ENCODE peak calls at places on chromosomes 2 and 18, in seven cellular contexts. S is heart left ventricle, M is K562, X is testis, F is tibial nerve, Z is spleen, A is IMR-90. N is an unnamed sample.

GRCh38 chr2:43158259-43158880 is 68.0 kb downstream of the ZFP36L2 start:
- DNase-seq in S (peak; percentile 77), M (no peak), X (no peak), F (peak; percentile 40), Z (peak; percentile 92), A (peak; percentile 75), N (peak; percentile 46)

GRCh38 chr2:105243961-105244360 is 2.4 kb downstream of the GPR45 start:
- DNase-seq in S (no peak), M (no peak), X (no peak), F (no peak), Z (no peak), A (no peak), N (no peak)

GRCh38 chr2:158968396-158969161 is at the start of gene TANC1:
- DNase-seq in S (peak; percentile 96), M (peak; percentile 61), X (peak; percentile 95), F (peak; percentile 91), Z (peak; percentile 91), A (peak; percentile 90), N (peak; percentile 98)

GRCh38 chr2:138105358-138105757 is 141.1 kb downstream of the HNMT start:
- DNase-seq in S (no peak), M (no peak), X (no peak), F (no peak), Z (no peak), A (no peak), N (no peak)

GRCh38 chr2:43041167-43041566 is 185.2 kb downstream of the ZFP36L2 start:
- DNase-seq in S (no peak), M (peak; percentile 55), X (no peak), F (no peak), Z (peak; percentile 37), A (no peak), N (no peak)

GRCh38 chr2:36466135-36466534 is 110.6 kb downstream of the CRIM1 start:
- DNase-seq in S (no peak), M (no peak), X (no peak), F (no peak), Z (no peak), A (no peak), N (no peak)

GRCh38 chr2:64134813-64135212 is 9.4 kb downstream of the PELI1 start:
- DNase-seq in S (no peak), M (no peak), X (no peak), F (no peak), Z (no peak), A (no peak), N (no peak)

GRCh38 chr18:46704816-46705215 is 47.8 kb upstream of the LOXHD1 start:
- DNase-seq in S (no peak), M (no peak), X (no peak), F (no peak), Z (no peak), A (no peak), N (no peak)

GRCh38 chr2:65382776-65383357 is 49.5 kb downstream of the SPRED2 start:
- DNase-seq in S (peak; percentile 88), M (peak; percentile 87), X (peak; percentile 78), F (peak; percentile 67), Z (peak; percentile 89), A (peak; percentile 98), N (peak; percentile 96)

GRCh38 chr2:17122887-17123501 is 395.2 kb downstream of the RAD51AP2 start:
- DNase-seq in S (no peak), M (peak; percentile 82), X (no peak), F (no peak), Z (no peak), A (no peak), N (no peak)

GRCh38 chr2:237968048-237968862 is 1.4 kb downstream of the UBE2F start:
- DNase-seq in S (no peak), M (peak; percentile 47), X (peak; percentile 72), F (no peak), Z (peak; percentile 80), A (peak; percentile 71), N (peak; percentile 73)
- TF ChIP-seq POLR2A in S (no peak), M (no peak), X (no peak), F (no peak), Z (no peak), A (no peak), N (no peak)

DNA sequence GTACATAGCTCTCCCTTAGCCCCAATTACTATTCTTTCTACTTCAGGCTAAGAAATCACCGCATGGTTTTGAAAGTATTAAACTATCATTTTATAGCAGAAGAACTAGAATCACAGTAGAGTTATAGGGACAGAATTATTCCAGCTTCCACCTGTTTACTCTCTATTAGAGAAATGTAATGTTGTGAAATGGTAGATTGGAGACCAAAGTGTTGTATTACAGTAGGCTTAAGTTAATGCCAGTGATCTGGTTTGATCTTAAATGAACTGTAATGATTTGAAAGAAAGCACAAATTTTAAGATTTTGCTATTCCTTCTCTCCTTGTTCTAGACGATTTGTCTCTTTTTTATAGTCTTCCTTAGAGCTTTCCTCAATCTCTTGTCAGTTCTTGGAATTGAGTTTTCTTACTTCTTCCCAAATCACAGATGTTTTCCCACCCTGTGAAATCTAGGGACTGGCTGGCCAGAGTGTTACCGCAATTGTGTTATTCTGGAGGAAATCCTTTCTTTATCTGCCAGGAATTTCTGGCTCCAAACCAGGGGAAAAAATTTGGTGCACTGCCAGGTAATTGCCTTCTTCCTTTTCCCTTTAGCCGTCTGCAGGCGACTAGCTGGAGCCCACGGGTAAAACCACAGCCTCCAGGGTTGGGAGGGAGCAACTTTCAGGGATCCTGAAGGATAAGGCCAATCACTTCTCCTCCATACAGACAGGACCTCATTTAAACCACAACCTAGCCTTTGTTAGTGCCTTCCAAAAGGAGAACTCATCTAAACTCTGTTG is 51.7 kb downstream of the NOP58 start:
- DNase-seq in S (no peak), M (no peak), X (peak; percentile 68), F (peak; percentile 35), Z (no peak), A (peak; percentile 81), N (peak; percentile 72)
- TF ChIP-seq POLR2A in S (no peak), M (no peak), X (no peak), F (no peak), Z (no peak), A (no peak), N (no peak)

GRCh38 chr2:670637-671036 is 6.6 kb downstream of the TMEM18 start:
- DNase-seq in S (no peak), M (no peak), X (no peak), F (no peak), Z (no peak), A (no peak), N (no peak)

GRCh38 chr2:669323-669722 is 7.9 kb downstream of the TMEM18 start:
- DNase-seq in S (no peak), M (no peak), X (no peak), F (no peak), Z (no peak), A (peak; percentile 84), N (no peak)

GRCh38 chr2:671787-672605 is 5.2 kb downstream of the TMEM18 start:
- DNase-seq in S (no peak), M (no peak), X (no peak), F (no peak), Z (no peak), A (no peak), N (no peak)

GRCh38 chr2:672606-672905 is 4.7 kb downstream of the TMEM18 start:
- DNase-seq in S (no peak), M (no peak), X (no peak), F (no peak), Z (no peak), A (no peak), N (no peak)

DNA sequence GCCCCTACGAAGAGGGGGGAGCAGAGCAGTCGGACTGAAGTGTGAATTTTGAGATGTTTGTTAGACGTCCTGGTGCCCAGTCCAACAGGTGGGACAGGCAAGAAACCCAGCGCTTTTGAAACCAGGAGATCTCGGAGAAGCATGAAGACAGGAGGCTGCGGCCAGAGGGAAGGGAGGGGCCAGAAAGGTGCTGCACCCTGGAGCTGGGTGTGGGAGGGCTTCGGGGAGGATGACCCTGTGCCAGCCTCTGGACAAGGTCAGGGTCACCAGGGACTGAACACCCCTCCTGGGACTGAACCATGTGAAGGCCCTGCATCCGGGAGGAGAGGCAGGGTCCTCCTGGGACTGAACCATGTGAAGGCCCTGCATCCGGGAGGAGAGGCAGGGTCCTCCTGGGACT is 6.1 kb downstream of the TMEM18 start:
- DNase-seq in S (no peak), M (no peak), X (no peak), F (no peak), Z (no peak), A (no peak), N (no peak)
- TF ChIP-seq POLR2A in S (no peak), M (no peak), X (no peak), F (no peak), Z (no peak), A (no peak), N (no peak)

GRCh38 chr2:238999290-238999741 is 151.4 kb downstream of the TWIST2 start:
- DNase-seq in S (no peak), M (no peak), X (peak; percentile 42), F (no peak), Z (peak; percentile 64), A (no peak), N (peak; percentile 78)
- TF ChIP-seq POLR2A in S (no peak), M (no peak), X (no peak), F (no peak), Z (no peak), A (no peak), N (no peak)

DNA sequence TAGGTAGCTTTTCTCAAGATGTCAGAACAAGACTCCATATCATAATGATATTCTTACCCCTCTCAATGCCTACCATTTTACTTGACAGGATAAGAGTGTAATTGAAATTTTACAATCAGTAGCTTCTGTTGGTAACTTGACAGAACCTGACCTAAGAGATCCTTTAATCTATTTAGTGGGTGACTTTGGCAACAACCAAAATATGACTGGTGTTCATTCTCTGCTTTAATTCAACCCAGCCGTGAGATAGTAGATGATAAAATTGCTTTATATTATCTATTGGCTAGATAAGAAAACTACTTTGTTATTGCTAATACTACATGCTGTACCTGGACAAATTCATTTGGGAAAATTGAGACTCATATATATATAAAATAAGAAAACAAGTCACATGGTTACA is 770.2 kb upstream of the NXPH2 start:
- DNase-seq in S (no peak), M (no peak), X (no peak), F (no peak), Z (no peak), A (no peak), N (no peak)
- TF ChIP-seq POLR2A in S (no peak), M (no peak), X (no peak), F (no peak), Z (no peak), A (no peak), N (no peak)

DNA sequence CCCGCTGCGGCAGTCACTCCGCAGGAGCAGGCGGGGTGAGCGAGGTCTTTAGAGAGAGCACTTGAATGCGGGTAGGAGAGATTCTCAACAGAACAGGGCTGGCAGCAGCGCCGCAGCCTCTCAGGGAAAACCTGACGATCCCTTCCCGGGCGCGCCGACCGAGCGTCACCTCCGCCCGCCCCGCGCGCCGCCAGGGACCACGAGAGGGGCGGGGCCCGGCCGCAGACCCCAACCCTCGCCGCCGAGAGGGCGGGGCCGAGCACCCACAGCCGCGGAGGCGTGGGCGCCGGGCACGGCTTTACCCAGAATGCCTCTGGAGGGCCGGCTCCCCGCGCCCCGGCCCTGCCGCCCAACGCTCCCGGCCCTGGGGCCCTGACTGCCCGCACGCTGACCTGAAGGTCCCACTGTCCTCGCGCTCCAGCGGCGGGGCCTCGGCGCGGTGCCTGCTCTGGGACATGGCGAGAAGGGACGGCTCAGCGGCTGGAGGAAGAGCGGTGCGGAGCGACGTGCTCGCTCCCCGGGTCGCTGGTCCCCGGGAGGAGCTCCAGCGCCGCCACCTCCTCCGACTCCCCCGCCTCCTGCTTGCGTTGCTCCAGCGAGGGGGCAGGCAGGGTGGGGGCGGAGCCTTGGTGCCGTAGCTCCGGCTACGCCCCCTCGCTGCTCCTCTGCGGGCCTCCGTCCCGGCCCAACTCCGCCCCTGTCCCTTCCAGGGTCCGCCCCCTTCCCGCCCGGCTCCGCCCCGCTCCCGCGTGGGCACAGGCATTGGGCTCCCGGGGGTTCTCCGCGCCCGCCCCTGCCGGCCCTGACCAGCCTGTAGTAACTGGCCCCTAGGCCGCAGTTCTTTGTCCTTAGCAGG is at the start of the genes PJVK and PRKRA:
- DNase-seq in S (peak; percentile 99), M (peak; percentile 99), X (peak; percentile 98), F (peak; percentile 94), Z (peak; percentile 100), A (peak; percentile 97), N (peak; percentile 97)
- TF ChIP-seq POLR2A in S (peak; percentile 94), M (peak; percentile 99), X (peak; percentile 88), F (peak; percentile 65), Z (peak; percentile 51), A (peak; percentile 90), N (peak; percentile 95)

N was measured in thyroid gland.